ENCODE peak calls at places on chromosomes 1 and 21, in four cellular contexts. P is K562, B is HepG2, R is HCT116. W is an unnamed sample. For H3K36me3, the result is how much of the 10 kb centered on the place peaks cover.

GRCh38 chr1:110773813-110774212 is 99.1 kb upstream of the KCNA3 start:
- DNase-seq in B (no peak), P (no peak), R (no peak), W (no peak)

GRCh38 chr1:7510389-7510931 is 260.6 kb upstream of the VAMP3 start:
- DNase-seq in R (no peak), P (no peak), B (no peak), W (no peak)

GRCh38 chr1:117341123-117341522 is 26.1 kb upstream of the MAN1A2 start:
- DNase-seq in B (no peak), P (no peak), R (no peak), W (no peak)

GRCh38 chr21:33936221-33937038 is 20.8 kb upstream of the ATP5PO start:
- DNase-seq in P (no peak), R (no peak), B (no peak), W (no peak)

GRCh38 chr1:203985044-203985443 is 87.9 kb upstream of the SOX13 start:
- DNase-seq in B (no peak), P (no peak), R (no peak), W (no peak)

GRCh38 chr1:10824821-10825540 is 28.5 kb upstream of the CASZ1 start:
- DNase-seq in R (peak), P (no peak), B (no peak), W (no peak)

GRCh38 chr1:151989131-151989868 is 4.4 kb downstream of the S100A10 start:
- DNase-seq in P (no peak), R (no peak), B (no peak), W (no peak)

GRCh38 chr1:239914827-239915231 is 176.9 kb upstream of the FMN2 start:
- DNase-seq in P (no peak), R (no peak), B (no peak), W (no peak)

GRCh38 chr1:53321776-53322602 is 5.9 kb downstream of the LRP8 start:
- DNase-seq in R (no peak), B (no peak), P (no peak), W (no peak)

GRCh38 chr1:6123816-6124215 is 56.3 kb downstream of the CHD5 start:
- DNase-seq in P (no peak), B (no peak), R (no peak), W (no peak)

GRCh38 chr1:9537863-9538668 is 1.2 kb upstream of the SLC25A33 start:
- DNase-seq in P (no peak), R (no peak), B (peak), W (no peak)

GRCh38 chr1:15625224-15625917 is 8.1 kb downstream of the DDI2 start:
- DNase-seq in P (no peak), B (no peak), R (no peak), W (no peak)

GRCh38 chr1:78340006-78340405 is 150.8 kb upstream of the PTGFR start:
- DNase-seq in R (peak), B (no peak), P (no peak), W (peak)

GRCh38 chr1:8217011-8217711 is 100.8 kb upstream of the SLC45A1 start:
- DNase-seq in B (no peak), R (no peak), P (no peak), W (no peak)

GRCh38 chr1:33234588-33234990 is 21.7 kb upstream of the ZNF362 start:
- DNase-seq in B (peak), P (no peak), R (no peak), W (no peak)

GRCh38 chr1:33149453-33150190 is 32.2 kb downstream of the TRIM62 start:
- DNase-seq in P (no peak), R (no peak), B (no peak), W (no peak)

GRCh38 chr1:52424757-52425265 is 20.4 kb downstream of the PRPF38A start:
- DNase-seq in R (no peak), P (no peak), B (no peak), W (no peak)

DNA sequence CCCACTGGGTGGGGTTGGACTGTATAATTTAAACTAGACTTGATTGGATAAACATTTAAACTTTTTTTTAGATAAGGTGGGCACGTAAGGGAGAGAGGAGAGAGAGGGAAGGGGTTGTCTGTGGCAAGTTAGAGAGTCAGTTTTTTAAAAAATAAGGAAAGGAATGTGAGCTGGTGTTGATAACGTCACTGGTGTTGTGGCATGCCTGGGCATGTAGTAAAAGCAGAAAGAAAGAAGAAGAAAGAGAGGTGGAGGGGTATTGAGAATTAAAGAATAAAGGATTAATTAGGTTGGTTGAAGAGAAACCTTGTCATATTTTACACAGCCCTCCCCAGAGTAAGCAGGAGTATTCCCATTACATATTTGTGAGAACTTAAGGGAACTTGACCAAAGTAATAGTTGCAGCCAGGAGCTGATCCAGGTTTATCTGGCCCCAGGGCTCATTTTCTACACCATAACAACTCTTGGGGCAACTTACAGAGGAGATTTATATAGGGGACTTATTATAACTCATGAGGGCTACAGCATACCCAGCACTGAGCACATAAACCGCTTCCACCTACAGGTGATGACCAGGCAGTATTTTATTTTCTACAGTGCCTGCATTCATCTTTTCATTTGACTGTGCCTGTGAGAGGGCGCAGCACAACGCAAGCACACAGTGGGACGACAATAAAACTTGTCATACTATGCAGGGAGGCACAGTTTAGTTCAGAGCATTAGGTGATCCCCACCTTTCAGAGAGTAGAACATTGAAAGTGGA is 70.2 kb downstream of the CCDC30 start:
- DNase-seq in B (no peak), R (no peak), P (no peak), W (no peak)
- TF ChIP-seq TCF7L2 in B (no peak), R (no peak), P (no peak), W (no peak)

GRCh38 chr1:173768827-173769226 is 54.0 kb downstream of the KLHL20 start:
- DNase-seq in R (no peak), P (no peak), B (no peak), W (no peak)

GRCh38 chr1:173771536-173771935 is 52.9 kb upstream of the DARS2 start:
- DNase-seq in B (no peak), R (no peak), P (no peak), W (no peak)

GRCh38 chr1:173768206-173768605 is 53.4 kb downstream of the KLHL20 start:
- DNase-seq in P (no peak), B (no peak), R (no peak), W (no peak)
- H3K36me3 ChIP-seq in P (under half), B (under half), R (under half), W (under half)

GRCh38 chr1:155070721-155071556 is 7.4 kb downstream of the EFNA4 start:
- DNase-seq in B (peak), P (peak), R (no peak), W (no peak)
- TF ChIP-seq TCF7L2 in B (no peak), P (no peak), R (peak), W (no peak)

DNA sequence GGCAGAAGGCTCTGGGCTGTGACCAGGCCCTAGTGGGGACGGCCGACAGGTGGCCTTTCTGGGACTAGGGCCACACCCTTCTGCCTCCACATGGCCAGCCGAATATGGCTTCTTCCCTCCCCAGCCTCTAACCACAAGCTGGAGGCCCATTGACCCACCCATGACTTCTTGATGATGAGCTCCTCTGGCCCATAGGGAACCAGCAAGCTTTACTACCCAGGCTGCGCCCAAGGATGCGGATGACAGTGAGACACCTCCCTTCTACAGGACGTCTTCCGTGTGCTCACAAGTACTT is 41.0 kb downstream of the LDLRAD2 start:
- DNase-seq in R (no peak), P (peak), B (no peak), W (no peak)
- H3K36me3 ChIP-seq in R (under half), P (half or more), B (half or more), W (under half)

GRCh38 chr1:42385283-42385682 is 4.7 kb downstream of the RIMKLA start:
- DNase-seq in P (no peak), B (no peak), R (no peak), W (no peak)
- TF ChIP-seq TCF7L2 in P (no peak), B (no peak), R (no peak), W (no peak)

DNA sequence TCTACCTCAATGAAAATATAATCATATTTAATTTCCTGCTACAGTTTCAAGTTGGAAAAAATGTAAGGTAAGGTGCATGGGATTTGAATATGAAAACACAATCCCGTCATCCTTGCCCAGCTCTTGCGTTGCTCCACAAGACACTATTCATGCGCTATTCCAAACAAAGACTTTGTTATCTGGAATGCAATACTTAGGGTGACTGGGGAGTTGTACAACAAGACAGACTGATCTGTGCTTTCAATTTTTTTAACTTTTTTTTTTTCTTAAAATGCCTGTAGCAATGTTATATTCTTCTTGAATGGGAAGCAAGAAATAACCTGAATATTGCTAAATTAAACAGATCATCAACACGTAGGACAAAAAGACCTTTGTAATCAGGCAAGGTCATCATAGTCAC is 1077.2 kb downstream of the TTLL7 start:
- DNase-seq in B (no peak), P (no peak), R (no peak), W (no peak)
- H3K36me3 ChIP-seq in B (under half), P (under half), R (under half), W (under half)

DNA sequence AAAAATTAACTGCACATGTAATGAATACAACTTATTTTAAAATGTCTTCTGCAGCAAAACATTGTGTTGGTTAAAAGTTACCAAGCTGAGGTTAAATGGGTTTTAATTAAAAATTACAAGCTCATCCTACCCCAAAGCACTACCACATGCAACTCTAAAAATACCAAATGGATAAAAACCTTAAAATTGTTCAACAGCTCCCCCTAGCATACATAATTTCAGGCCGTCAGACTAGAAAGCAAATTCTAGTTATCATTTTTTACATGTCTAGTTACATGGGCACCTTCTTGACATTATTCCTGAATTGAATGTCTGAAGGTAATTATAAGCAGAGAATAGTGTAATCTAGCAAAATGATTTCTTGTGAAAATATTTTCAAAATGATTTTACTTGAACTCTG is 176.5 kb downstream of the C1orf21 start:
- DNase-seq in P (no peak), R (no peak), B (no peak), W (no peak)
- TF ChIP-seq TCF7L2 in P (no peak), R (no peak), B (no peak), W (no peak)

W was measured in Panc1.